ENCODE peak calls at places on chromosomes 13 and 19, in seven cellular contexts. H is right lobe of liver, O is tibial artery, A is bronchial epithelial cell, L is uterus, J is ovary, B is adrenal gland. Y is an unnamed sample.

GRCh38 chr13:42709276-42709675 is 72.1 kb upstream of the FAM216B start:
- DNase-seq in O (no peak), J (no peak), B (no peak), A (peak; percentile 58), L (no peak), H (no peak), Y (peak; percentile 54)

GRCh38 chr13:112859817-112860190 is 109.2 kb upstream of the MCF2L start:
- DNase-seq in H (no peak), A (peak; percentile 39), B (peak; percentile 89), O (no peak), L (no peak), J (no peak), Y (peak; percentile 31)

GRCh38 chr19:42816901-42817300 is 51.4 kb upstream of the PSG8 start:
- DNase-seq in A (peak; percentile 10), B (no peak), H (no peak), L (no peak), J (no peak), O (no peak), Y (no peak)

GRCh38 chr13:112617754-112618375 is 29.9 kb upstream of the TUBGCP3 start:
- DNase-seq in B (no peak), L (no peak), H (no peak), O (no peak), A (no peak), J (no peak), Y (no peak)

GRCh38 chr13:21232196-21232595 is 55.7 kb downstream of the MRPL57 start:
- DNase-seq in H (no peak), L (peak; percentile 62), O (no peak), J (peak; percentile 59), A (no peak), B (peak; percentile 15), Y (peak; percentile 55)

GRCh38 chr19:56839665-56840451 is 668 bp downstream of the PEG3 start:
- DNase-seq in A (peak; percentile 41), B (peak; percentile 98), H (peak; percentile 90), J (peak; percentile 95), L (peak; percentile 93), O (peak; percentile 98), Y (peak; percentile 9)

GRCh38 chr13:113947321-113948033 is 26.4 kb downstream of the C13orf46 start:
- DNase-seq in B (peak; percentile 70), O (peak; percentile 86), J (peak; percentile 83), L (peak; percentile 82), A (peak; percentile 36), H (no peak), Y (peak; percentile 64)

GRCh38 chr19:2478324-2478755 is 2.4 kb downstream of the GADD45B start:
- DNase-seq in H (peak; percentile 81), L (peak; percentile 66), O (peak; percentile 92), A (peak; percentile 78), B (peak; percentile 43), J (peak; percentile 72), Y (peak; percentile 91)

GRCh38 chr13:27971236-27971645 is 2.1 kb upstream of the CDX2 start:
- DNase-seq in O (peak; percentile 46), J (no peak), A (no peak), B (no peak), H (no peak), L (no peak), Y (no peak)

GRCh38 chr19:38745316-38745715 is 1.0 kb upstream of the CAPN12 start:
- DNase-seq in L (no peak), H (no peak), O (no peak), A (no peak), B (no peak), J (peak; percentile 19), Y (no peak)

GRCh38 chr13:21458457-21458815 is 667 bp downstream of the ZDHHC20 start:
- DNase-seq in A (peak; percentile 50), J (peak; percentile 45), B (peak; percentile 54), L (peak; percentile 28), O (no peak), H (peak; percentile 67), Y (peak; percentile 71)

GRCh38 chr19:10736189-10736588 is 18.3 kb downstream of the DNM2 start:
- DNase-seq in H (no peak), L (no peak), B (no peak), J (no peak), A (no peak), O (no peak), Y (no peak)

GRCh38 chr13:110125613-110126272 is 181.2 kb downstream of the COL4A1 start:
- DNase-seq in H (no peak), A (no peak), B (no peak), J (no peak), O (no peak), L (no peak), Y (no peak)

GRCh38 chr13:72050251-72050650 is 183.2 kb upstream of the DACH1 start:
- DNase-seq in A (no peak), O (no peak), H (no peak), B (no peak), J (no peak), L (no peak), Y (no peak)

GRCh38 chr13:36904219-36904618 is 15.8 kb downstream of the SMAD9 start:
- DNase-seq in H (no peak), L (no peak), J (no peak), B (no peak), A (no peak), O (no peak), Y (no peak)

GRCh38 chr19:5434970-5435641 is 20.1 kb upstream of the ZNRF4 start:
- DNase-seq in A (peak; percentile 91), O (no peak), L (no peak), B (peak; percentile 47), J (no peak), H (no peak), Y (peak; percentile 70)

GRCh38 chr13:100439247-100439955 is 149.2 kb downstream of the GGACT start:
- DNase-seq in H (no peak), O (no peak), A (no peak), L (no peak), B (no peak), J (no peak), Y (no peak)

GRCh38 chr19:48540110-48540509 is 11.9 kb upstream of the SULT2B1 start:
- DNase-seq in J (no peak), H (no peak), L (no peak), B (no peak), O (no peak), A (no peak), Y (no peak)

GRCh38 chr19:23799321-23799720 is 40.6 kb upstream of the ZNF681 start:
- DNase-seq in J (no peak), B (no peak), H (no peak), A (no peak), L (no peak), O (no peak), Y (no peak)

GRCh38 chr13:98998831-98999634 is 21.2 kb upstream of the DOCK9 start:
- DNase-seq in L (peak; percentile 29), H (no peak), J (peak; percentile 43), B (no peak), A (no peak), O (no peak), Y (no peak)

GRCh38 chr13:113187905-113188595 is 20.4 kb downstream of the PCID2 start:
- DNase-seq in H (no peak), O (no peak), L (no peak), J (no peak), A (no peak), B (no peak), Y (no peak)

GRCh38 chr13:27043013-27043412 is 128.6 kb downstream of the USP12 start:
- DNase-seq in O (no peak), L (peak; percentile 23), J (no peak), B (peak; percentile 42), H (no peak), A (peak; percentile 88), Y (peak; percentile 95)

GRCh38 chr13:57557979-57558529 is 73.5 kb upstream of the PCDH17 start:
- DNase-seq in L (no peak), J (no peak), A (peak; percentile 25), H (no peak), B (no peak), O (no peak), Y (peak; percentile 11)

GRCh38 chr13:45316210-45316799 is 24.7 kb downstream of the TPT1 start:
- DNase-seq in B (no peak), A (no peak), H (no peak), L (no peak), O (no peak), J (no peak), Y (no peak)

GRCh38 chr13:45310341-45311138 is 30.4 kb downstream of the TPT1 start:
- DNase-seq in B (no peak), H (no peak), J (no peak), O (no peak), L (no peak), A (no peak), Y (no peak)

GRCh38 chr13:45314822-45315221 is 26.2 kb downstream of the TPT1 start:
- DNase-seq in A (no peak), J (no peak), H (no peak), L (no peak), B (no peak), O (no peak), Y (no peak)

GRCh38 chr13:45316996-45317395 is 24.0 kb downstream of the TPT1 start:
- DNase-seq in O (no peak), A (no peak), L (no peak), B (peak; percentile 32), J (no peak), H (no peak), Y (no peak)

DNA sequence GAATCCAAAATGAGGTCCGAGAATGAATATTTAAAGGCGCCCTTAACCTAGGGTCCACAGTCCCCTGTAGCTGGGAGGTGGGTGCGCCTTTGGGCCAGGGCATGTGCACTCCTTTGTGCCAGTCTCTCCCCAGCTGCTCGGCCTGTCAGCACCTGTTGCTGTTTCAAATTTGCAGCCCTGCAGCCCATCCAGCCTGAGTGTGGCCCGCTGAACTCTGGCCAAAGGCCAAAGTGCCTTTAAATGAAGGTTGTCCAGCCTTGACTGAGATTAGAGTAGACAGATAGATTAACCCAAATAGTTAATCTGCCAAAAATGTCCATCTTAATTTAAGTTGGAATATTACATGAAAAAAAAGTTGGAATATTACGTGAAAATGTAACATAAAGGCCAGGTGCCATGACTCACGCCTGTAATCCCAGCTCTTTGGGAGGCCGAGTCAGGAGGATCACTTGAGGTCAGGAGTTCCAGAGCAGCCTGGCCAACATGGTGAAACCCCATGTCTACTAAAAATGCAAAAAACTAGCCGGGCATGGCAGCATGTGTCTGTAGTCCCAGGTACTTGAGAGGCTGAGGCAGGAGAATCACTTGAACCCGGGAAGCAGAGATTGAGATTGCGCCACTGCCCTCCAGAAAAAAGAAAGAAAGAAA is 25.3 kb downstream of the TPT1 start:
- DNase-seq in O (no peak), H (no peak), A (no peak), L (no peak), J (no peak), B (no peak), Y (no peak)
- H3K4me3 ChIP-seq in O (no peak overlapping the region), H (no peak overlapping the region), A (no peak overlapping the region), L (no peak overlapping the region), J (no peak overlapping the region), B (no peak overlapping the region), Y (no peak overlapping the region)

GRCh38 chr13:51584731-51585191 is 499 bp downstream of the WDFY2 start:
- DNase-seq in B (peak; percentile 63), J (no peak), H (peak; percentile 82), L (no peak), A (peak; percentile 80), O (no peak), Y (peak; percentile 90)
- TF ChIP-seq CTCF in B (no peak), J (no peak), H (no peak), L (no peak), A (peak; percentile 41), O (no peak), Y (peak; percentile 21)

GRCh38 chr19:52734340-52734892 is 428 bp downstream of the ZNF611 start:
- DNase-seq in L (peak; percentile 21), A (no peak), O (no peak), B (peak; percentile 18), J (peak; percentile 61), H (peak; percentile 27), Y (peak; percentile 14)
- H3K4me3 ChIP-seq in L (peak overlapping the region; percentile 66), A (peak overlapping the region; percentile 84), O (peak overlapping the region; percentile 71), B (peak overlapping the region; percentile 71), J (peak overlapping the region; percentile 79), H (peak overlapping the region; percentile 65), Y (peak overlapping the region; percentile 93)

GRCh38 chr19:4415352-4415751 is 12.9 kb downstream of the CHAF1A start:
- DNase-seq in A (no peak), J (peak; percentile 64), H (no peak), L (peak; percentile 28), B (peak; percentile 48), O (no peak), Y (no peak)
- TF ChIP-seq CTCF in A (no peak), J (no peak), H (no peak), L (no peak), B (no peak), O (no peak), Y (no peak)

Y was measured in epithelial cell of esophagus.